ENCODE peak calls at places on chromosomes 2 and 18, in four cellular contexts. P, Y, B and Q are unnamed samples.

GRCh38 chr2:118667964-118668363 is 179.5 kb downstream of the EN1 start:
- DNase-seq in P (no peak), Y (no peak), B (no peak), Q (no peak)

GRCh38 chr2:120052597-120052996 is 39.7 kb downstream of the EPB41L5 start:
- DNase-seq in P (no peak), Y (no peak), B (no peak), Q (no peak)

GRCh38 chr18:8763611-8764010 is 58.3 kb downstream of the MTCL1 start:
- DNase-seq in P (no peak), Y (no peak), B (no peak), Q (no peak)

GRCh38 chr2:100606740-100607343 is 44.0 kb downstream of the PDCL3 start:
- DNase-seq in P (peak; percentile 40), Y (peak; percentile 23), B (peak; percentile 49), Q (no peak)

GRCh38 chr2:214896287-214896686 is 86.8 kb upstream of the BARD1 start:
- DNase-seq in P (no peak), Y (no peak), B (no peak), Q (no peak)

GRCh38 chr2:119455066-119455718 is 23.5 kb downstream of the TMEM37 start:
- DNase-seq in P (no peak), Y (no peak), B (peak; percentile 66), Q (peak; percentile 16)

GRCh38 chr2:104891145-104891544 is 37.2 kb downstream of the POU3F3 start:
- DNase-seq in P (no peak), Y (no peak), B (no peak), Q (no peak)

GRCh38 chr2:11983401-11983800 is 237.0 kb downstream of the LPIN1 start:
- DNase-seq in P (no peak), Y (no peak), B (no peak), Q (no peak)

GRCh38 chr2:113192459-113193100 is 18.8 kb downstream of the PSD4 start:
- DNase-seq in P (no peak), Y (no peak), B (no peak), Q (no peak)

GRCh38 chr2:225041210-225041870 is 928 bp downstream of the DOCK10 start:
- DNase-seq in P (peak; percentile 36), Y (no peak), B (peak; percentile 67), Q (peak; percentile 86)

GRCh38 chr2:127638361-127639110 is 7.4 kb upstream of the GPR17 start:
- DNase-seq in P (no peak), Y (no peak), B (no peak), Q (peak; percentile 93)

GRCh38 chr2:239911630-239912071 is 113.5 kb downstream of the NDUFA10 start:
- DNase-seq in P (no peak), Y (no peak), B (no peak), Q (peak; percentile 87)

GRCh38 chr2:149038442-149039212 is at the start of gene LYPD6B:
- DNase-seq in P (peak; percentile 52), Y (peak; percentile 61), B (no peak), Q (peak; percentile 80)

GRCh38 chr2:20539776-20540586 is 93.1 kb downstream of the RHOB start:
- DNase-seq in P (peak; percentile 85), Y (no peak), B (no peak), Q (peak; percentile 68)

GRCh38 chr18:50895350-50896045 is 16.6 kb downstream of the ME2 start:
- DNase-seq in P (no peak), Y (no peak), B (no peak), Q (no peak)

GRCh38 chr18:48622911-48623431 is 84.1 kb downstream of the CTIF start:
- DNase-seq in P (no peak), Y (no peak), B (no peak), Q (peak; percentile 63)

GRCh38 chr2:128420131-128420530 is 101.5 kb upstream of the HS6ST1 start:
- DNase-seq in P (peak; percentile 12), Y (no peak), B (no peak), Q (peak; percentile 16)

GRCh38 chr2:105928563-105928962 is 183.9 kb downstream of the NCK2 start:
- DNase-seq in P (peak; percentile 92), Y (no peak), B (no peak), Q (no peak)

GRCh38 chr2:114789989-114790388 is 347.5 kb downstream of the DPP10 start:
- DNase-seq in P (no peak), Y (no peak), B (no peak), Q (no peak)

GRCh38 chr2:60819155-60819862 is 62.1 kb upstream of the REL start:
- DNase-seq in P (no peak), Y (no peak), B (no peak), Q (peak; percentile 89)

GRCh38 chr18:32373995-32374394 is 96.7 kb downstream of the GAREM1 start:
- DNase-seq in P (peak; percentile 30), Y (peak; percentile 77), B (no peak), Q (no peak)

GRCh38 chr2:205689837-205690236 is 7.5 kb downstream of the NRP2 start:
- DNase-seq in P (no peak), Y (no peak), B (no peak), Q (no peak)

GRCh38 chr18:66560092-66560491 is 43.8 kb downstream of the CDH19 start:
- DNase-seq in P (peak; percentile 31), Y (no peak), B (no peak), Q (no peak)

GRCh38 chr2:54402350-54402749 is 53.8 kb upstream of the SPTBN1 start:
- DNase-seq in P (peak; percentile 78), Y (no peak), B (no peak), Q (no peak)

GRCh38 chr18:63445067-63445466 is 22.8 kb upstream of the VPS4B start:
- DNase-seq in P (no peak), Y (no peak), B (no peak), Q (no peak)

GRCh38 chr2:85427300-85427699 is 8.8 kb downstream of the SH2D6 start:
- DNase-seq in P (no peak), Y (no peak), B (no peak), Q (no peak)

GRCh38 chr18:39523281-39523680 is 1957.7 kb upstream of the CELF4 start:
- DNase-seq in P (no peak), Y (no peak), B (no peak), Q (no peak)

GRCh38 chr18:54250846-54251251 is 18.5 kb upstream of the POLI start:
- DNase-seq in P (no peak), Y (no peak), B (peak; percentile 24), Q (no peak)

GRCh38 chr2:180012523-180012922 is 5.4 kb upstream of the CWC22 start:
- DNase-seq in P (no peak), Y (no peak), B (no peak), Q (no peak)

GRCh38 chr2:120520929-120521912 is 175.3 kb downstream of the INHBB start:
- DNase-seq in P (peak; percentile 65), Y (peak; percentile 58), B (peak; percentile 29), Q (peak; percentile 53)